ENCODE peak calls at places on chromosomes 13 and 19, in seven cellular contexts. C is breast epithelium, B is IMR-90, H is ascending aorta, W is heart right ventricle, R is left ventricle myocardium inferior, J is cardiac muscle cell. D is an unnamed sample. For H3K4me1, the result is how much of the 10 kb centered on the place peaks cover.

GRCh38 chr13:90032841-90033493 is 1314.5 kb upstream of the MIR17HG start:
- DNase-seq in C (no peak), B (no peak), H (no peak), W (no peak), R (no peak), J (no peak), D (no peak)

GRCh38 chr13:37747071-37747612 is 122.4 kb downstream of the TRPC4 start:
- DNase-seq in C (no peak), B (peak), H (no peak), W (no peak), R (no peak), J (peak), D (no peak)

GRCh38 chr13:95117092-95117491 is 184.2 kb downstream of the ABCC4 start:
- DNase-seq in C (no peak), B (no peak), H (no peak), W (no peak), R (no peak), J (no peak), D (no peak)

GRCh38 chr13:75544681-75545333 is 4.8 kb upstream of the UCHL3 start:
- DNase-seq in C (no peak), B (peak), H (no peak), W (no peak), R (no peak), J (peak), D (no peak)

GRCh38 chr13:66700336-66700735 is 529.8 kb downstream of the PCDH9 start:
- DNase-seq in C (no peak), B (no peak), H (no peak), W (no peak), R (no peak), J (no peak), D (no peak)

GRCh38 chr19:15101479-15102082 is 5.6 kb upstream of the SYDE1 start:
- DNase-seq in C (no peak), B (peak), H (no peak), W (no peak), R (no peak), J (peak), D (peak)

GRCh38 chr19:36449059-36449670 is 30.7 kb upstream of the ZFP82 start:
- DNase-seq in C (no peak), B (no peak), H (no peak), W (no peak), R (no peak), J (no peak), D (no peak)

GRCh38 chr19:33110201-33110910 is 21.6 kb upstream of the WDR88 start:
- DNase-seq in C (no peak), B (peak), H (no peak), W (no peak), R (no peak), J (peak), D (no peak)

GRCh38 chr13:48185018-48185417 is 48.0 kb upstream of the ITM2B start:
- DNase-seq in C (no peak), B (no peak), H (no peak), W (no peak), R (no peak), J (peak), D (no peak)

GRCh38 chr13:24740014-24740890 is 23.7 kb upstream of the RNF17 start:
- DNase-seq in C (no peak), B (no peak), H (no peak), W (no peak), R (no peak), J (no peak), D (no peak)

GRCh38 chr19:45767410-45767880 is 1.6 kb downstream of the SIX5 start:
- DNase-seq in C (peak), B (peak), H (peak), W (peak), R (peak), J (peak), D (no peak)

GRCh38 chr19:29528350-29528945 is 2.7 kb downstream of the VSTM2B start:
- DNase-seq in C (no peak), B (peak), H (no peak), W (peak), R (peak), J (peak), D (no peak)

GRCh38 chr13:111486331-111486730 is 165.9 kb downstream of the TEX29 start:
- DNase-seq in C (peak), B (no peak), H (peak), W (no peak), R (no peak), J (no peak), D (no peak)

GRCh38 chr13:97120976-97121375 is 101.2 kb upstream of the MBNL2 start:
- DNase-seq in C (no peak), B (no peak), H (no peak), W (no peak), R (no peak), J (no peak), D (no peak)

GRCh38 chr13:31201341-31202024 is 1.7 kb downstream of the B3GLCT start:
- DNase-seq in C (no peak), B (peak), H (no peak), W (peak), R (no peak), J (peak), D (no peak)

GRCh38 chr19:11337080-11337479 is 2.4 kb downstream of the RAB3D start:
- DNase-seq in C (no peak), B (no peak), H (no peak), W (no peak), R (no peak), J (no peak), D (no peak)

GRCh38 chr13:24104723-24105122 is 55.8 kb upstream of the SPATA13 start:
- DNase-seq in C (no peak), B (no peak), H (no peak), W (no peak), R (no peak), J (no peak), D (no peak)

GRCh38 chr13:21208755-21209154 is 32.3 kb downstream of the MRPL57 start:
- DNase-seq in C (no peak), B (no peak), H (no peak), W (no peak), R (no peak), J (peak), D (no peak)

GRCh38 chr13:49733181-49733951 is 42.1 kb upstream of the EBPL start:
- DNase-seq in C (no peak), B (peak), H (no peak), W (no peak), R (no peak), J (peak), D (no peak)

GRCh38 chr19:17549088-17549740 is 6.2 kb upstream of the COLGALT1 start:
- DNase-seq in C (no peak), B (no peak), H (no peak), W (no peak), R (no peak), J (no peak), D (no peak)

GRCh38 chr19:43765109-43765876 is 10.5 kb upstream of the SMG9 start:
- DNase-seq in C (no peak), B (peak), H (peak), W (peak), R (no peak), J (peak), D (no peak)

GRCh38 chr19:14686411-14686810 is 3.4 kb upstream of the ZNF333 start:
- DNase-seq in C (no peak), B (peak), H (no peak), W (no peak), R (no peak), J (peak), D (no peak)

DNA sequence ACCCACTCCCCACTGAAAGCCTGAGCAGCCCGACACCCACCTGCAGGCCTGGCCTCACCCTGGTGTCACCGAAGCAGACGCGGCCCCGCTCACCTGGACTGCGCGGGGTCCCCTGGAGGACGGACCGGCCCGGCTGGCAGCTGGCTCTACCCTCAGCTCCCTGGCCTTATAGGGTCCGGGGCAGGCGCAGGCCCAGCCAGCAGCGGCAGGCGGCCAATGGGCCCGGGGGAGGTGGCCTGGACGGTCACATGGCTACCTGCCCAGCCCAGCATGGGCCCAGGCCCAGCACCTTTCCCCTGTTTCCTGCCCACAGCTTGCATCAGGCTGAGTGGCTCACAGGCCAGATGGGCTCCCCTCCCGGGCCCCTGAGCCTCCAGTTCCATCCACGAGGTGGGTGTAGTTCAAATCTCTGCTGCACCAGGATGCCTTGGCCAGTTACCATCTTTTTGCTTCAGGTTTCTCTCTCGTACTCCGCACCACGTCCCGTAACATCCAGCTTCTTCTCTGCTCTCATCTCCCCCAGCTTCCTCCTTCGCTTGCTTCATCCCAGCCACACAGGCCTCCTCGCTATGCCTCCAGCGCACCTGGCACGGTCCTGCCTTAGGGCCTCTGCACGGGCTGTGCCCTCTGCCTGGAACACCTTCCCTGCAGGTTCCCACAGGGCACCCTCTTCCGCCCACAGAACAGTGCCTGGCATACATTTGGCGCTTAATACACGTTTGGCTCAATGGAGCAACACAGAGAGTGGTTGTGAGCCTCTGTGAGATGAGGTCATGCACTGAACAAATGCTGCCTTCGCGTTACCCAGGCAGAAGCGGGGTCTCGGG is at the start of gene PLIN4:
- DNase-seq in C (peak), B (peak), H (peak), W (peak), R (peak), J (peak), D (no peak)
- H3K4me1 ChIP-seq in C (under half), B (under half), H (under half), W (under half), R (half or more), J (under half), D (under half)

DNA sequence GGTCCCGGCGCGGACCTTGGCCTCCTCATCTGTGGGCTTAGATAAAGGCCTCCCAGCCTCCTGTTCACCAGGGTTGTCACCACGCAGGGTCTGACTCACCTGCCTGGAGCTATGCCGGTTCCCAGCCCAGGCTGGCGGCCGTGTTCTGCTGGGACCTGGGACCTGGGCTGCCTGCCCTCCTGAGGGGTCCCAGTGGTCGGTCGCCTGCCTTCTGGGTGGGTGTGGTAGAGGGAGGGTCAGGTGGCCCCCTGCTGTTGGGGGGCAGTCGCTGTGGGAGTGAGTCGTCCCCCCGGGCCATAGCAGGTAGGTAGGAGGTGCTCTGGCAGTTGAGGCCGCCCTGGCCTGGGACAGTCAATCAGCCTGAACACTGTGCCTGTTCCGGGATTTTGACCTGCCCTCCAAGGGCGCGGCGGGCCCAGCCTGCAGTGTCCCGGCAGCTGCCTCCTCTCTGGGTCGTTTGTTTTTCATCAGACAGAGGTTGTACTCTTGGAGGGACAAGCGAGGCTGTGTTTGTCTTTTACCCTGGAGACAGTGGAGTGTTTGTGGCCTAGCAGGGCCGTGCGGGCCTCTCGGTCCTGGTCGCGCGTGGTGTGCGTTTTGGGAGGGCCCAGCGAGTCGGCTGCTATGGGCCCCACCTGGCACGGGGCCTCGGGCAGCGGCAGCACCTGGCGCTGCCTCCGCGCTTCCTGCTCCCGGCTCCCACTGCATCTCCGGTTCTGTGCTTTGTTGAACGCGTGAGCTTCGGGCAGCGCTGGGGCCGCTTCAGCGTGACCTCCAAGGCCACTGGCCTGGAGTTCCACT is 2.6 kb downstream of the ADAT3 start:
- DNase-seq in C (no peak), B (no peak), H (no peak), W (no peak), R (no peak), J (no peak), D (no peak)
- H3K4me1 ChIP-seq in C (under half), B (under half), H (under half), W (under half), R (under half), J (under half), D (under half)

GRCh38 chr19:42069619-42070293 is at the start of gene GRIK5:
- DNase-seq in C (no peak), B (no peak), H (peak), W (no peak), R (no peak), J (no peak), D (no peak)
- H3K4me1 ChIP-seq in C (under half), B (under half), H (under half), W (under half), R (under half), J (under half), D (under half)

DNA sequence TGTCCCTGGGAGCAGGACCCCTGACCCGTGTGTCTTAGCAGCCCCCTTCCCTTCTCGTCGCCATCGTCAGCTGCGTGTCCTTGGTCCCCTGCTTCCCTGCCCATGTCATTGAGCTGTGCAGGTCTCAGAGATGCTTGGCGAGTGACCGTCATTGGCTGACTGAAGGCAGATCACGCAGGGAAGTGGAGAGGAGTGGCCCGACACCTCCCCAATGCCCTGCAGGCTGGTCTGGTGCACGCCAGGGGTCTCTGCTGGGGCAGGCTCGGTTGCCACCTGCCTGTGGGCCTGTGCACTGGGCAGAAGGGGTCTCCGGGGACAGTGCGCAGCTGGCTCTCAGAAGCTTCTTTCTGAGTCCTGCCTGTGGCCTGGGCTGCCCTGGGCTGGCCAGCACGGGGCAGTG is 6.2 kb downstream of the GNA11 start:
- DNase-seq in C (no peak), B (no peak), H (no peak), W (peak), R (no peak), J (no peak), D (no peak)
- H3K4me1 ChIP-seq in C (under half), B (under half), H (half or more), W (half or more), R (half or more), J (under half), D (under half)

GRCh38 chr13:29513981-29514719 is 81.3 kb downstream of the SLC7A1 start:
- DNase-seq in C (no peak), B (no peak), H (no peak), W (no peak), R (no peak), J (no peak), D (no peak)
- H3K4me1 ChIP-seq in C (under half), B (under half), H (under half), W (under half), R (under half), J (under half), D (under half)